ENCODE peak calls at places on chromosome 14, in four cellular contexts. A, U, F and N are unnamed samples.

GRCh38 chr14:49552630-49553029 is 33.5 kb downstream of the RPS29 start:
- DNase-seq in F (peak), U (no peak), A (no peak), N (no peak)

GRCh38 chr14:63664143-63664460 is 22.4 kb upstream of the WDR89 start:
- DNase-seq in U (no peak), F (no peak), A (no peak), N (no peak)

GRCh38 chr14:66514206-66514605 is 6.3 kb downstream of the GPHN start:
- DNase-seq in F (no peak), U (no peak), A (no peak), N (no peak)

GRCh38 chr14:105294142-105294597 is 6.6 kb downstream of the BRF1 start:
- DNase-seq in A (peak), F (peak), U (no peak), N (no peak)

GRCh38 chr14:55547650-55548315 is 32.2 kb upstream of the KTN1 start:
- DNase-seq in A (no peak), U (no peak), F (no peak), N (no peak)

GRCh38 chr14:101719045-101719645 is 42.4 kb upstream of the PPP2R5C start:
- DNase-seq in A (no peak), F (no peak), U (no peak), N (no peak)

GRCh38 chr14:69611264-69612013 is at the start of gene SUSD6:
- DNase-seq in U (peak), F (peak), A (peak), N (peak)

GRCh38 chr14:36227344-36227743 is 50.8 kb upstream of the PTCSC3 start:
- DNase-seq in U (no peak), A (no peak), F (no peak), N (no peak)

GRCh38 chr14:49992901-49993335 is 100.0 kb downstream of the ARF6 start:
- DNase-seq in U (no peak), A (no peak), F (no peak), N (no peak)

GRCh38 chr14:68919129-68919927 is 59.8 kb downstream of the ACTN1 start:
- DNase-seq in F (no peak), U (no peak), A (no peak), N (no peak)

GRCh38 chr14:100082723-100083122 is 17.5 kb downstream of the EVL start:
- DNase-seq in F (no peak), A (no peak), U (no peak), N (no peak)

GRCh38 chr14:51401272-51401671 is 161.2 kb downstream of the TMX1 start:
- DNase-seq in U (no peak), A (no peak), F (no peak), N (no peak)

GRCh38 chr14:101823081-101823480 is 61.6 kb downstream of the PPP2R5C start:
- DNase-seq in A (no peak), U (no peak), F (no peak), N (no peak)

GRCh38 chr14:70027785-70028428 is 148.7 kb downstream of the SMOC1 start:
- DNase-seq in F (peak), U (no peak), A (peak), N (peak)

GRCh38 chr14:99701260-99701659 is 17.2 kb downstream of the CYP46A1 start:
- DNase-seq in U (no peak), F (no peak), A (no peak), N (no peak)

GRCh38 chr14:22598896-22599244 is 770 bp downstream of the ABHD4 start:
- DNase-seq in A (no peak), U (no peak), F (no peak), N (no peak)

GRCh38 chr14:89424241-89424640 is 7.2 kb upstream of the FOXN3 start:
- DNase-seq in F (peak), U (no peak), A (no peak), N (no peak)

GRCh38 chr14:64218344-64219240 is 75.6 kb downstream of the ESR2 start:
- DNase-seq in U (no peak), F (no peak), A (no peak), N (no peak)

GRCh38 chr14:51716610-51717009 is 64.9 kb downstream of the FRMD6 start:
- DNase-seq in U (no peak), F (no peak), A (no peak), N (no peak)

GRCh38 chr14:32679927-32680612 is 258.6 kb upstream of the NPAS3 start:
- DNase-seq in U (no peak), F (peak), A (no peak), N (no peak)

GRCh38 chr14:67943947-67944346 is 124.4 kb downstream of the RAD51B start:
- DNase-seq in A (peak), F (peak), U (peak), N (peak)

GRCh38 chr14:39576726-39577125 is 144.5 kb upstream of the FBXO33 start:
- DNase-seq in F (no peak), A (no peak), U (no peak), N (no peak)